ENCODE peak calls at places on chromosomes 13 and 19, in eight cellular contexts. S is hypothalamus; K is NCI-H1436 treated with DMSO at 0.1 percent for 48 hours; N is left ventricle myocardium inferior; R is SHP77; E is HFF-Myc; L is cardiac fibroblast; Z is stimulated activated CD4-positive, alpha-beta T cell treated with anti-CD3 and anti-CD28 coated beads, Interleukin-1b, Interleukin-23, amount 100 ng/mL, for 1 hour. G is an unnamed sample.

GRCh38 chr13:42396901-42397670 is 125.1 kb downstream of the AKAP11 start:
- DNase-seq in S (no peak), K (no peak), N (no peak), R (no peak), E (no peak), L (peak; percentile 23), Z (no peak), G (peak; percentile 20)

GRCh38 chr13:50392977-50393376 is 377.7 kb downstream of the KCNRG start:
- DNase-seq in S (no peak), K (no peak), N (no peak), R (no peak), E (no peak), L (no peak), Z (no peak), G (no peak)

GRCh38 chr13:21330126-21330861 is 128.8 kb downstream of the ZDHHC20 start:
- DNase-seq in S (no peak), K (no peak), N (no peak), R (no peak), E (no peak), L (no peak), Z (no peak), G (no peak)

GRCh38 chr13:45863716-45864590 is 12.4 kb upstream of the SIAH3 start:
- DNase-seq in S (no peak), K (no peak), N (no peak), R (no peak), E (no peak), L (no peak), Z (no peak), G (no peak)

GRCh38 chr19:13881231-13881691 is 4.3 kb downstream of the NANOS3 start:
- DNase-seq in S (no peak), K (no peak), N (no peak), R (no peak), E (no peak), L (no peak), Z (no peak), G (peak; percentile 21)

GRCh38 chr13:41706189-41706588 is 248.8 kb downstream of the RGCC start:
- DNase-seq in S (no peak), K (no peak), N (no peak), R (no peak), E (no peak), L (peak; percentile 30), Z (no peak), G (no peak)

GRCh38 chr19:42204684-42205083 is 12.8 kb downstream of the DEDD2 start:
- DNase-seq in S (no peak), K (no peak), N (no peak), R (no peak), E (no peak), L (no peak), Z (no peak), G (no peak)

GRCh38 chr13:30520571-30520970 is 54.8 kb upstream of the HMGB1 start:
- DNase-seq in S (no peak), K (no peak), N (no peak), R (no peak), E (no peak), L (peak; percentile 85), Z (no peak), G (peak; percentile 68)

GRCh38 chr13:104833221-104833620 is 1702.2 kb downstream of the EFNB2 start:
- DNase-seq in S (no peak), K (no peak), N (no peak), R (no peak), E (no peak), L (no peak), Z (no peak), G (no peak)

GRCh38 chr13:95180513-95181245 is 120.6 kb downstream of the ABCC4 start:
- DNase-seq in S (no peak), K (no peak), N (no peak), R (no peak), E (no peak), L (no peak), Z (no peak), G (no peak)

GRCh38 chr13:43785681-43786471 is 896 bp downstream of the ENOX1 start:
- DNase-seq in S (peak; percentile 51), K (no peak), N (peak; percentile 87), R (no peak), E (no peak), L (peak; percentile 82), Z (no peak), G (peak; percentile 77)

GRCh38 chr13:76379341-76380105 is 506.7 kb downstream of the KCTD12 start:
- DNase-seq in S (no peak), K (no peak), N (no peak), R (no peak), E (no peak), L (peak; percentile 3), Z (no peak), G (no peak)

GRCh38 chr19:35166100-35167063 is 11.8 kb downstream of the FXYD5 start:
- DNase-seq in S (no peak), K (no peak), N (no peak), R (no peak), E (no peak), L (no peak), Z (no peak), G (no peak)

GRCh38 chr19:29812080-29812880 is 489 bp downstream of the CCNE1 start:
- DNase-seq in S (no peak), K (no peak), N (peak; percentile 20), R (no peak), E (no peak), L (no peak), Z (no peak), G (no peak)

GRCh38 chr19:14198384-14199376 is 7.3 kb downstream of the ADGRL1 start:
- DNase-seq in S (no peak), K (no peak), N (no peak), R (no peak), E (no peak), L (peak; percentile 12), Z (no peak), G (no peak)

GRCh38 chr19:19504754-19505668 is 10.3 kb downstream of the TSSK6 start:
- DNase-seq in S (no peak), K (no peak), N (no peak), R (no peak), E (no peak), L (no peak), Z (no peak), G (no peak)

GRCh38 chr13:98482476-98483444 is 94.1 kb downstream of the STK24 start:
- DNase-seq in S (no peak), K (no peak), N (peak; percentile 80), R (no peak), E (no peak), L (peak; percentile 76), Z (no peak), G (peak; percentile 52)

GRCh38 chr19:8052464-8052859 is at the start of gene CCL25:
- DNase-seq in S (no peak), K (no peak), N (no peak), R (no peak), E (no peak), L (no peak), Z (no peak), G (no peak)

GRCh38 chr13:110811751-110812110 is 98.2 kb downstream of the ING1 start:
- DNase-seq in S (no peak), K (no peak), N (no peak), R (no peak), E (no peak), L (no peak), Z (no peak), G (no peak)

GRCh38 chr19:12237143-12237839 is 57.4 kb downstream of the ZNF44 start:
- DNase-seq in S (no peak), K (no peak), N (no peak), R (no peak), E (no peak), L (no peak), Z (no peak), G (no peak)

GRCh38 chr19:18513868-18514267 is 8.0 kb downstream of the ELL start:
- DNase-seq in S (no peak), K (no peak), N (peak; percentile 75), R (no peak), E (no peak), L (no peak), Z (no peak), G (no peak)

GRCh38 chr13:39106216-39106995 is 68.2 kb downstream of the NHLRC3 start:
- DNase-seq in S (no peak), K (no peak), N (no peak), R (peak; percentile 28), E (no peak), L (peak; percentile 2), Z (no peak), G (peak; percentile 3)

GRCh38 chr13:52118595-52118994 is 10.3 kb downstream of the NEK5 start:
- DNase-seq in S (no peak), K (no peak), N (no peak), R (no peak), E (no peak), L (no peak), Z (no peak), G (no peak)

GRCh38 chr13:106028916-106029315 is 506.5 kb downstream of the EFNB2 start:
- DNase-seq in S (no peak), K (no peak), N (no peak), R (no peak), E (no peak), L (no peak), Z (no peak), G (peak; percentile 80)

GRCh38 chr13:37701972-37702371 is 103.4 kb upstream of the POSTN start:
- DNase-seq in S (no peak), K (no peak), N (no peak), R (no peak), E (peak; percentile 38), L (peak; percentile 99), Z (no peak), G (peak; percentile 96)

GRCh38 chr13:111267205-111267604 is 53.2 kb upstream of the TEX29 start:
- DNase-seq in S (no peak), K (no peak), N (no peak), R (no peak), E (no peak), L (no peak), Z (no peak), G (no peak)

GRCh38 chr19:5749505-5749904 is 29.1 kb downstream of the CATSPERD start:
- DNase-seq in S (no peak), K (no peak), N (no peak), R (no peak), E (no peak), L (no peak), Z (no peak), G (no peak)

GRCh38 chr13:30108216-30108912 is 199.0 kb downstream of the KATNAL1 start:
- DNase-seq in S (no peak), K (no peak), N (no peak), R (no peak), E (no peak), L (no peak), Z (no peak), G (no peak)

GRCh38 chr13:20960663-20961309 is 58.2 kb upstream of the XPO4 start:
- DNase-seq in S (no peak), K (no peak), N (no peak), R (peak; percentile 27), E (no peak), L (no peak), Z (no peak), G (no peak)

GRCh38 chr13:74774252-74774651 is 640.0 kb upstream of the KLF12 start:
- DNase-seq in S (no peak), K (no peak), N (no peak), R (no peak), E (no peak), L (peak; percentile 91), Z (no peak), G (no peak)

GRCh38 chr13:39676315-39676876 is 20.9 kb downstream of the COG6 start:
- DNase-seq in S (no peak), K (no peak), N (no peak), R (peak; percentile 25), E (no peak), L (peak; percentile 82), Z (no peak), G (peak; percentile 44)

GRCh38 chr19:44401108-44401786 is at the start of gene ZNF285:
- DNase-seq in S (no peak), K (no peak), N (peak; percentile 96), R (no peak), E (peak; percentile 92), L (peak; percentile 97), Z (peak; percentile 25), G (peak; percentile 97)

GRCh38 chr19:4911314-4911713 is 2.0 kb downstream of the UHRF1 start:
- DNase-seq in S (no peak), K (no peak), N (no peak), R (no peak), E (no peak), L (no peak), Z (no peak), G (no peak)

GRCh38 chr13:60617863-60618733 is 221.1 kb downstream of the TDRD3 start:
- DNase-seq in S (no peak), K (no peak), N (no peak), R (peak; percentile 2), E (no peak), L (peak; percentile 72), Z (no peak), G (peak; percentile 26)